ENCODE peak calls at places on chromosomes 7 and 10, in six cellular contexts. W is CD4-positive, alpha-beta memory T cell; C is uterus; Y is EH; I is iris pigment epithelial cell; H is neural progenitor cell. T is an unnamed sample.

GRCh38 chr10:117242463-117242832 is 1.5 kb downstream of the SLC18A2 start:
- DNase-seq in W (no peak), C (no peak), Y (no peak), I (no peak), H (no peak), T (no peak)

GRCh38 chr7:3670898-3671297 is 369.8 kb downstream of the SDK1 start:
- DNase-seq in W (no peak), C (no peak), Y (no peak), I (peak; percentile 49), H (no peak), T (no peak)

GRCh38 chr10:97949462-97949861 is 81.0 kb downstream of the CRTAC1 start:
- DNase-seq in W (no peak), C (no peak), Y (no peak), I (no peak), H (no peak), T (no peak)

GRCh38 chr7:19560111-19560883 is 148.5 kb downstream of the POLR1F start:
- DNase-seq in W (no peak), C (no peak), Y (peak; percentile 20), I (peak; percentile 97), H (no peak), T (no peak)

GRCh38 chr10:98528785-98529183 is 82.0 kb upstream of the HPS1 start:
- DNase-seq in W (no peak), C (no peak), Y (peak; percentile 38), I (no peak), H (no peak), T (no peak)

GRCh38 chr7:129923709-129924108 is 29.1 kb downstream of the UBE2H start:
- DNase-seq in W (no peak), C (no peak), Y (peak; percentile 80), I (peak; percentile 97), H (no peak), T (no peak)

GRCh38 chr7:43824963-43825362 is 44.4 kb downstream of the MRPS24 start:
- DNase-seq in W (no peak), C (no peak), Y (peak; percentile 13), I (no peak), H (no peak), T (no peak)

GRCh38 chr7:105583061-105583460 is 1.8 kb upstream of the EFCAB10 start:
- DNase-seq in W (no peak), C (no peak), Y (no peak), I (no peak), H (no peak), T (no peak)

GRCh38 chr7:25720427-25720826 is 431.6 kb upstream of the NFE2L3 start:
- DNase-seq in W (no peak), C (no peak), Y (peak; percentile 20), I (no peak), H (peak; percentile 47), T (no peak)

GRCh38 chr7:111842489-111842888 is 280.2 kb upstream of the IMMP2L start:
- DNase-seq in W (no peak), C (no peak), Y (no peak), I (no peak), H (no peak), T (no peak)

GRCh38 chr7:7321681-7322080 is 139.3 kb downstream of the C1GALT1 start:
- DNase-seq in W (no peak), C (no peak), Y (no peak), I (no peak), H (no peak), T (no peak)

GRCh38 chr7:98881561-98882315 is 3.4 kb downstream of the TRRAP start:
- DNase-seq in W (no peak), C (no peak), Y (no peak), I (no peak), H (no peak), T (no peak)

GRCh38 chr10:84063440-84063839 is 75.9 kb upstream of the GHITM start:
- DNase-seq in W (no peak), C (no peak), Y (no peak), I (no peak), H (no peak), T (no peak)

GRCh38 chr10:37872283-37872682 is 14.9 kb upstream of the ZNF248 start:
- DNase-seq in W (no peak), C (no peak), Y (no peak), I (no peak), H (no peak), T (no peak)

GRCh38 chr10:114045071-114045737 is 1.5 kb downstream of the ADRB1 start:
- DNase-seq in W (peak; percentile 21), C (no peak), Y (no peak), I (no peak), H (peak; percentile 75), T (no peak)

GRCh38 chr10:63919576-63920279 is 398.5 kb downstream of the REEP3 start:
- DNase-seq in W (no peak), C (no peak), Y (no peak), I (no peak), H (no peak), T (no peak)

GRCh38 chr10:130018730-130019185 is 54.7 kb upstream of the EBF3 start:
- DNase-seq in W (no peak), C (no peak), Y (no peak), I (no peak), H (no peak), T (no peak)

GRCh38 chr7:150959739-150960734 is 18.1 kb downstream of the KCNH2 start:
- DNase-seq in W (no peak), C (no peak), Y (no peak), I (no peak), H (no peak), T (peak; percentile 30)

GRCh38 chr7:44639701-44640321 is 33.4 kb downstream of the OGDH start:
- DNase-seq in W (no peak), C (peak; percentile 31), Y (peak; percentile 83), I (peak; percentile 92), H (peak; percentile 21), T (no peak)

GRCh38 chr10:69124558-69125121 is 662 bp downstream of the VPS26A start:
- DNase-seq in W (peak; percentile 52), C (peak; percentile 24), Y (peak; percentile 78), I (peak; percentile 64), H (peak; percentile 50), T (peak; percentile 41)

T was measured in central memory CD4-positive, alpha-beta T cell.